ENCODE peak calls at places on chromosomes 1 and 21, in seven cellular contexts. Y, D, B, P, L, Q and I are unnamed samples.
A peak's percentile ranks its signal among the peaks of the same experiment; 100 is the strongest.

GRCh38 chr1:12275370-12275769 is 45.5 kb downstream of the VPS13D start:
- DNase-seq in Y (peak; percentile 17), D (peak; percentile 57), B (no peak), P (peak; percentile 9), L (peak; percentile 33), Q (no peak), I (peak; percentile 54)

GRCh38 chr21:38660333-38661295 is 145.1 kb upstream of the ETS2 start:
- DNase-seq in Y (peak; percentile 12), D (peak; percentile 48), B (no peak), P (no peak), L (no peak), Q (peak; percentile 11), I (peak; percentile 11)

GRCh38 chr1:111920221-111921024 is 69.0 kb downstream of the KCND3 start:
- DNase-seq in Y (no peak), D (peak; percentile 61), B (no peak), P (no peak), L (no peak), Q (peak; percentile 20), I (no peak)

GRCh38 chr1:65260851-65261473 is 48.4 kb upstream of the DNAJC6 start:
- DNase-seq in Y (no peak), D (peak; percentile 92), B (no peak), P (no peak), L (no peak), Q (peak; percentile 63), I (no peak)

GRCh38 chr1:1778827-1779675 is 781 bp upstream of the NADK start:
- DNase-seq in Y (peak; percentile 95), D (peak; percentile 66), B (peak; percentile 47), P (peak; percentile 99), L (peak; percentile 74), Q (no peak), I (peak; percentile 51)

GRCh38 chr1:39153684-39154083 is 50.8 kb upstream of the MACF1 start:
- DNase-seq in Y (no peak), D (no peak), B (no peak), P (no peak), L (no peak), Q (no peak), I (no peak)

GRCh38 chr1:226510453-226510852 is 38.1 kb upstream of the STUM start:
- DNase-seq in Y (no peak), D (peak; percentile 54), B (no peak), P (no peak), L (no peak), Q (peak; percentile 39), I (peak; percentile 33)

GRCh38 chr1:51519048-51519856 is at the start of gene EPS15:
- DNase-seq in Y (peak; percentile 92), D (peak; percentile 92), B (peak; percentile 55), P (peak; percentile 89), L (peak; percentile 83), Q (peak; percentile 75), I (peak; percentile 88)

GRCh38 chr1:91440845-91441244 is 36.2 kb upstream of the HFM1 start:
- DNase-seq in Y (no peak), D (peak; percentile 19), B (no peak), P (peak; percentile 9), L (no peak), Q (no peak), I (no peak)

GRCh38 chr1:235935506-235936224 is 69.0 kb upstream of the LYST start:
- DNase-seq in Y (no peak), D (no peak), B (no peak), P (peak; percentile 37), L (no peak), Q (no peak), I (no peak)

GRCh38 chr1:90730247-90731022 is 13.3 kb upstream of the BARHL2 start:
- DNase-seq in Y (no peak), D (peak; percentile 36), B (no peak), P (peak; percentile 8), L (peak; percentile 22), Q (no peak), I (peak; percentile 13)

GRCh38 chr1:207891148-207891547 is 19.8 kb downstream of the CD34 start:
- DNase-seq in Y (no peak), D (no peak), B (no peak), P (no peak), L (no peak), Q (no peak), I (no peak)

GRCh38 chr1:112508242-112509004 is at the start of gene WNT2B:
- DNase-seq in Y (peak; percentile 49), D (peak; percentile 44), B (no peak), P (peak; percentile 55), L (peak; percentile 13), Q (no peak), I (peak; percentile 22)

GRCh38 chr1:10299174-10299573 is 88.8 kb downstream of the KIF1B start:
- DNase-seq in Y (no peak), D (no peak), B (no peak), P (no peak), L (no peak), Q (no peak), I (no peak)

GRCh38 chr1:46529031-46529630 is 22.3 kb downstream of the KNCN start:
- DNase-seq in Y (no peak), D (no peak), B (no peak), P (no peak), L (no peak), Q (no peak), I (no peak)

GRCh38 chr1:25347556-25347955 is 9.4 kb downstream of the TMEM50A start:
- DNase-seq in Y (no peak), D (no peak), B (no peak), P (no peak), L (no peak), Q (peak; percentile 29), I (no peak)

GRCh38 chr1:243708210-243708609 is 141.8 kb downstream of the AKT3 start:
- DNase-seq in Y (no peak), D (peak; percentile 18), B (no peak), P (no peak), L (no peak), Q (no peak), I (no peak)

GRCh38 chr1:33133478-33134105 is 48.3 kb downstream of the TRIM62 start:
- DNase-seq in Y (no peak), D (peak; percentile 37), B (no peak), P (no peak), L (no peak), Q (no peak), I (no peak)

GRCh38 chr1:110212165-110213142 is 2.3 kb downstream of the KCNC4 start:
- DNase-seq in Y (no peak), D (peak; percentile 41), B (no peak), P (peak; percentile 24), L (no peak), Q (peak; percentile 21), I (peak; percentile 38)

GRCh38 chr1:1019122-1019999 is 559 bp upstream of the AGRN start:
- DNase-seq in Y (peak; percentile 87), D (peak; percentile 94), B (no peak), P (peak; percentile 87), L (peak; percentile 80), Q (peak; percentile 73), I (peak; percentile 92)

GRCh38 chr1:246537887-246538286 is 28.2 kb downstream of the TFB2M start:
- DNase-seq in Y (peak; percentile 50), D (no peak), B (no peak), P (no peak), L (no peak), Q (no peak), I (no peak)

GRCh38 chr1:47483651-47484050 is 45.8 kb downstream of the FOXD2 start:
- DNase-seq in Y (no peak), D (no peak), B (no peak), P (no peak), L (no peak), Q (no peak), I (no peak)

GRCh38 chr1:18945401-18945849 is 11.1 kb downstream of the IFFO2 start:
- DNase-seq in Y (peak; percentile 62), D (no peak), B (no peak), P (no peak), L (no peak), Q (peak; percentile 71), I (peak; percentile 63)

GRCh38 chr1:179053486-179053885 is 27.8 kb downstream of the FAM20B start:
- DNase-seq in Y (no peak), D (no peak), B (no peak), P (no peak), L (no peak), Q (no peak), I (no peak)

GRCh38 chr1:179059185-179059483 is 22.7 kb upstream of the TOR3A start:
- DNase-seq in Y (no peak), D (peak; percentile 54), B (no peak), P (no peak), L (no peak), Q (no peak), I (no peak)

GRCh38 chr1:179055930-179056329 is 25.9 kb upstream of the TOR3A start:
- DNase-seq in Y (no peak), D (peak; percentile 50), B (no peak), P (no peak), L (no peak), Q (no peak), I (no peak)

GRCh38 chr1:179061360-179062282 is 20.2 kb upstream of the TOR3A start:
- DNase-seq in Y (no peak), D (no peak), B (no peak), P (no peak), L (no peak), Q (no peak), I (no peak)

GRCh38 chr1:179058343-179059184 is 23.3 kb upstream of the TOR3A start:
- DNase-seq in Y (no peak), D (peak; percentile 61), B (no peak), P (no peak), L (peak; percentile 79), Q (peak; percentile 64), I (peak; percentile 56)
- H3K4me3 ChIP-seq in Y (no peak overlapping the region), D (peak overlapping the region; percentile 36), B (no peak overlapping the region), P (no peak overlapping the region), L (no peak overlapping the region), Q (no peak overlapping the region), I (no peak overlapping the region)

DNA sequence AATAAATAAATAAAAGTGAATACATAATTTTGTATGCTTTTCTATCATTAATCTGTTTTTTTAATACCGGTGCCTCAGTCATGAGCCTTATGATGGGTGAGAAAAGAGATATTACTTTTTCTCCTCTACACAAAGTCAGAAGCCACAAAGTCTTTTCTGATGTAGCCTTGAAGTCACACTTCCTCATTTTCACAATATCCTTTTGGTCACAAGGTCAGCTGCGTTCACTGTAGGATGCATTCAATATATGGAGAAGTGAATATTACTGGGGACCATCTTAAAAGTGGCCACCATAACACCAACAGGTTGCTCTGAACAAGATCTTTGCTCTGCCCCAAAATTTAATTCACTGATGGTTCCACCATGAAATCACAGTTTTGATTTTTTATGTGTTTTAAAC is 83.3 kb upstream of the TNR start:
- DNase-seq in Y (no peak), D (no peak), B (no peak), P (peak; percentile 10), L (no peak), Q (no peak), I (no peak)
- H3K9me3 ChIP-seq in Y (no peaks in the 10 kb centered on the region), D (no peaks in the 10 kb centered on the region), B (no peaks in the 10 kb centered on the region), P (no peaks in the 10 kb centered on the region), L (no peaks in the 10 kb centered on the region), Q (no peaks in the 10 kb centered on the region), I (no peaks in the 10 kb centered on the region)

GRCh38 chr1:9241891-9242290 is 7.3 kb downstream of the H6PD start:
- DNase-seq in Y (no peak), D (no peak), B (no peak), P (no peak), L (no peak), Q (no peak), I (no peak)
- H3K4me3 ChIP-seq in Y (no peak overlapping the region), D (no peak overlapping the region), B (no peak overlapping the region), P (no peak overlapping the region), L (no peak overlapping the region), Q (no peak overlapping the region), I (no peak overlapping the region)

DNA sequence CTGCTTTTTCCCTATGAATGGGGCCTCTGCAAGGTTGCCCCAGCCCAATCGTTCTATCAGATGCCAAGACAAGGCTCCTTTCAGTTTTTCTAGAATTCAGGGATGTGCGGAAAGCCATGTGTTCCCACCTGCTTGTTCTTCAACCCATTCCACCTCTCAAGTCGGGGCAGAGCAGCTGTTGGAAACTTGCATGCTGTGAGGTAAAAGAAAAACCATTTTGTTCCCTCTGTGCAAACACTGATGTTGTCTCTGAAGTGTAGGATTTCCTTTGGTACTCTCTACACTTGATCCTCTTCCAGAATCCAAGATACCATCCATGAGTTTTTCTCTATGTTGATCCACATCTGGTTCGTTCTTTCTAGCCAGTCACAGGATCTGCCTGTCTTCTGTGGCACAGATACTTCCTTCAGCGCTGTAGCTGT is 7.3 kb downstream of the IER5 start:
- DNase-seq in Y (no peak), D (no peak), B (no peak), P (no peak), L (no peak), Q (no peak), I (no peak)
- H3K9me3 ChIP-seq in Y (no peaks in the 10 kb centered on the region), D (no peaks in the 10 kb centered on the region), B (no peaks in the 10 kb centered on the region), P (no peaks in the 10 kb centered on the region), L (no peaks in the 10 kb centered on the region), Q (no peaks in the 10 kb centered on the region), I (no peaks in the 10 kb centered on the region)